ENCODE peak calls at places on chromosomes 4 and X, in ten cellular contexts. T is upper lobe of right lung; H is lower lobe of right lung; M is CD4-positive, CD25-positive, alpha-beta regulatory T cell; O is stomach; R is CD8-positive, alpha-beta memory T cell; L is OCI-LY7; J is A673; I is CD8-positive, alpha-beta T cell; G is pancreas. K is an unnamed sample. For H3K36me3 and H3K9me3, the result is how much of the 10 kb centered on the place peaks cover.

GRCh38 chr4:123452585-123452984 is 56.0 kb downstream of the SPRY1 start:
- DNase-seq in R (no peak), T (no peak), G (peak), J (peak), H (peak), M (no peak), L (peak), I (no peak), O (peak), K (no peak)

GRCh38 chrX:72738396-72738795 is 24.3 kb upstream of the PHKA1 start:
- DNase-seq in G (no peak), L (no peak), H (no peak), M (no peak), O (no peak), T (no peak), J (no peak), I (no peak), R (no peak), K (no peak)

GRCh38 chrX:105210258-105210657 is 10.2 kb downstream of the TEX13A start:
- DNase-seq in T (no peak), H (no peak), R (no peak), L (no peak), M (no peak), J (no peak), I (no peak), G (no peak), O (no peak), K (no peak)

GRCh38 chr4:138576684-138577083 is 334.5 kb upstream of the SLC7A11 start:
- DNase-seq in L (peak), O (no peak), R (no peak), T (no peak), I (no peak), J (peak), H (no peak), M (no peak), G (no peak), K (no peak)

GRCh38 chr4:9996319-9997110 is 24.8 kb downstream of the SLC2A9 start:
- DNase-seq in H (no peak), R (no peak), G (no peak), J (no peak), T (no peak), I (no peak), L (no peak), O (peak), M (no peak), K (no peak)

GRCh38 chr4:5888222-5888701 is 4.6 kb downstream of the CRMP1 start:
- DNase-seq in G (no peak), I (no peak), R (no peak), L (no peak), H (no peak), M (no peak), T (no peak), J (peak), O (no peak), K (no peak)

GRCh38 chrX:65196758-65197371 is 220.6 kb upstream of the ZC4H2 start:
- DNase-seq in H (peak), T (peak), O (peak), G (peak), I (no peak), J (no peak), M (peak), R (no peak), L (peak), K (no peak)

GRCh38 chr4:139266583-139267257 is 13.3 kb downstream of the MGARP start:
- DNase-seq in H (peak), T (peak), M (peak), I (peak), R (peak), J (peak), G (peak), L (peak), O (peak), K (peak)

GRCh38 chr4:105146286-105147219 is at the start of gene TET2:
- DNase-seq in J (peak), R (peak), H (peak), M (peak), T (peak), I (peak), G (peak), O (peak), L (peak), K (peak)

GRCh38 chr4:121998024-121998423 is 46.2 kb upstream of the TRPC3 start:
- DNase-seq in G (no peak), R (no peak), I (peak), J (peak), M (peak), H (no peak), T (no peak), L (peak), O (no peak), K (no peak)

GRCh38 chr4:89889289-89889688 is 5.4 kb upstream of the MMRN1 start:
- DNase-seq in O (no peak), M (no peak), R (no peak), T (no peak), I (no peak), J (no peak), L (no peak), H (peak), G (no peak), K (no peak)

GRCh38 chr4:168558587-168558986 is 61.7 kb downstream of the PALLD start:
- DNase-seq in J (peak), T (no peak), L (no peak), R (no peak), O (no peak), G (no peak), I (no peak), H (no peak), M (no peak), K (no peak)

GRCh38 chr4:1956631-1957030 is 52.1 kb downstream of the NELFA start:
- DNase-seq in I (no peak), G (no peak), J (no peak), T (no peak), R (no peak), H (no peak), O (no peak), M (no peak), L (no peak), K (no peak)

GRCh38 chr4:40445671-40446070 is 110.5 kb downstream of the CHRNA9 start:
- DNase-seq in G (no peak), J (no peak), H (no peak), R (no peak), L (no peak), M (no peak), I (no peak), O (no peak), T (no peak), K (no peak)

GRCh38 chrX:134375691-134376090 is 84.3 kb upstream of the HPRT1 start:
- DNase-seq in T (no peak), O (no peak), H (no peak), M (no peak), R (no peak), J (no peak), G (no peak), L (no peak), I (no peak), K (no peak)

GRCh38 chrX:123648028-123648810 is 84.6 kb downstream of the THOC2 start:
- DNase-seq in R (no peak), M (peak), I (peak), O (peak), T (peak), G (peak), J (peak), L (no peak), H (peak), K (peak)

GRCh38 chr4:111641813-111642579 is 503.3 kb upstream of the FAM241A start:
- DNase-seq in T (no peak), R (no peak), O (peak), G (peak), I (no peak), M (peak), H (no peak), J (peak), L (peak), K (no peak)

GRCh38 chrX:11531226-11531625 is 134.5 kb downstream of the ARHGAP6 start:
- DNase-seq in I (no peak), O (no peak), R (no peak), L (peak), J (peak), H (no peak), M (no peak), G (no peak), T (no peak), K (no peak)

GRCh38 chr4:7727727-7728126 is 211.9 kb downstream of the AFAP1 start:
- DNase-seq in I (no peak), L (no peak), G (no peak), J (no peak), R (no peak), O (no peak), H (no peak), M (no peak), T (no peak), K (no peak)

GRCh38 chrX:110987292-110987691 is 108.7 kb upstream of the PAK3 start:
- DNase-seq in O (no peak), T (no peak), R (no peak), M (no peak), L (no peak), I (no peak), G (no peak), H (no peak), J (no peak), K (no peak)

GRCh38 chr4:139279723-139280620 is at the start of gene MGARP:
- DNase-seq in G (no peak), J (peak), L (no peak), R (no peak), T (peak), O (no peak), H (peak), I (peak), M (peak), K (no peak)

GRCh38 chrX:106619797-106620196 is 8.0 kb downstream of the RADX start:
- DNase-seq in I (no peak), G (no peak), L (no peak), M (peak), R (no peak), T (no peak), J (no peak), O (no peak), H (no peak), K (no peak)

GRCh38 chr4:111066447-111066846 is 443.6 kb upstream of the PITX2 start:
- DNase-seq in L (no peak), R (no peak), H (no peak), M (no peak), J (no peak), T (no peak), I (no peak), O (no peak), G (no peak), K (no peak)

GRCh38 chrX:80334583-80334982 is 85.7 kb upstream of the TENT5D start:
- DNase-seq in R (no peak), H (no peak), I (no peak), O (no peak), G (no peak), T (no peak), J (no peak), M (no peak), L (no peak), K (no peak)

GRCh38 chr4:102620697-102621497 is 119.7 kb downstream of the NFKB1 start:
- DNase-seq in R (no peak), H (no peak), G (peak), T (no peak), J (peak), O (peak), I (no peak), M (peak), L (peak), K (no peak)

GRCh38 chrX:35699642-35700041 is 98.5 kb upstream of the MAGEB16 start:
- DNase-seq in O (no peak), H (no peak), J (peak), L (no peak), G (no peak), T (no peak), M (no peak), R (no peak), I (no peak), K (no peak)

GRCh38 chrX:104921606-104922205 is 298.8 kb downstream of the TEX13A start:
- DNase-seq in G (peak), R (no peak), L (no peak), H (peak), O (no peak), T (no peak), J (no peak), M (no peak), I (no peak), K (no peak)

GRCh38 chrX:9291666-9292065 is 173.2 kb upstream of the TBL1X start:
- DNase-seq in L (no peak), G (no peak), T (no peak), H (no peak), M (no peak), J (no peak), R (no peak), O (no peak), I (no peak), K (no peak)

GRCh38 chr4:105548483-105548882 is 3.9 kb upstream of the ARHGEF38 start:
- DNase-seq in T (no peak), R (no peak), L (no peak), M (no peak), I (no peak), H (no peak), O (no peak), G (no peak), J (peak), K (no peak)

GRCh38 chr4:151676301-151676700 is 84.5 kb downstream of the GATB start:
- DNase-seq in H (no peak), M (no peak), L (no peak), J (no peak), O (no peak), T (no peak), R (no peak), G (no peak), I (no peak), K (no peak)

GRCh38 chrX:39519213-39519544 is 578.6 kb downstream of the BCOR start:
- DNase-seq in I (no peak), J (peak), H (no peak), T (no peak), L (no peak), O (peak), M (no peak), G (peak), R (no peak), K (no peak)

GRCh38 chr4:84708406-84709135 is 125.6 kb downstream of the CDS1 start:
- DNase-seq in H (no peak), T (no peak), O (no peak), L (no peak), I (no peak), M (no peak), J (no peak), G (no peak), R (no peak), K (no peak)
- H3K36me3 ChIP-seq in H (half or more), T (half or more), O (half or more), L (under half), I (under half), M (under half), J (under half), G (under half), R (under half), K (under half)

DNA sequence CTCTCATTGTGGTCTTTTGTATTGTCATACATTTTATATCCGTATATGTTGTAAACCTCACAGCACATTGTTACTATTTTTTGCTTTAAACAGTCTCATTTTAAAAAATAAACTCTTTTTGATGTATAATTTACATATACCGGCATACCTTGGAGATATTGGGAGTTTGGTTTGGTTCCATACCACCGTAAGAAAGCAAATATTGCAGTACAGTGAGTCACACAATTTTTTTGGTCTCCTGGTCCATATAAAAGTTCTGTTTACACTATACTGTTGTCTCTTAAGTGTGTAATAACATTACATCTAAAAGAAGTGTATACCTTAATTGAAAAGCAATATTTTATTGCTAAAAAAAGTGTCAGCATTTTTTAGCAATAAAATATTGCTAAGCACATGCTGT is 70.0 kb downstream of the KDM6A start:
- DNase-seq in T (no peak), R (no peak), M (no peak), I (no peak), J (no peak), O (no peak), H (no peak), L (no peak), G (no peak), K (no peak)
- H3K9me3 ChIP-seq in T (under half), R (under half), M (under half), I (under half), J (under half), O (under half), H (under half), L (under half), G (under half), K (under half)

DNA sequence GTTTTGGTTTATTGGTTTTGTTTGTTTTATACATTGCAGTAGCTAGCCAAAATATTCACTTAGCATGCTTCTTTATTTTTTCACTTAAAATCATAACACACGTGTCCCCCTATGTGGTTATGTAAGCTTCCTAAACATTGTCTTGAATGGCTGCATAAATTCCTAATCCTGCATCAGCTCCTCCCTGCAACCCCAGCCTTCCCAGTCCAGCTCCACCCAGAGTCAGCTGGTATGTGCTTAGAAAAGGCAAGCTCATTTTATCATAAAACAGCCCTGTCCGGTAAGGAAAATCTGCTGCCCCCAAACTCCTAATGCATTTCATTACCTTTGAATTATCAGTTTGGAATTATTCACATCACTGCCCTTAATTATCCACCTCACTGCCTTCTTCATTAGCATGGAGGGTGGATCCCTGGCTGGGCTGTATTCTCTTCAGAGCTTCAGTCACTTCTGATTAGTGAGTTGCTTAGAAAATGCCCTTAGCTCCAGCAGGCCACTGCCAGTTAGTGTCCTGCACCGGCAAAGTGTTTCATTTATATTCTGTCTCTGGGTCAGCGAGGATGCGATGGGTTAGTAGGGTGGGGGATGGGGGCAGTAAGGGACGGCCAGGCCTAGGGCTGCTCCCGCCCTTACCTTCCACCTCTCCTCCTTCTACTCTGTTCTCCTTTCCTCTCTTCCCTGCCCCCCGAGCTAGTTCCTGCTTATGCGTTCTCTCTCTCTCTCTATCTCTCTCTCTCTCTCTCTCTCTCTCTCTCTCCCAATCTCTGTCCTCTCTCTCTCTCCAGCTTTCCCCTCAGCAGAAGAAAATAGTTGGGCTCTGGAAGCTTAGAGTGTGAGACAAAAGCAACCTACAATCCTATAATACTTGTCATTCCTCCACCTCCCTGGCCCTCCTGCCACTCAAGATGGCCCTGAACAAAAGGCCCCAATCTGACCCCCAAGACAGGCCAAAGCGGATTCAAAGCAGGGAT is 174.8 kb upstream of the KLF3 start:
- DNase-seq in G (no peak), M (no peak), I (no peak), O (no peak), R (no peak), J (peak), H (no peak), T (no peak), L (no peak), K (no peak)
- H3K4me3 ChIP-seq in G (no peak), M (peak), I (no peak), O (no peak), R (peak), J (no peak), H (no peak), T (no peak), L (no peak), K (peak)

DNA sequence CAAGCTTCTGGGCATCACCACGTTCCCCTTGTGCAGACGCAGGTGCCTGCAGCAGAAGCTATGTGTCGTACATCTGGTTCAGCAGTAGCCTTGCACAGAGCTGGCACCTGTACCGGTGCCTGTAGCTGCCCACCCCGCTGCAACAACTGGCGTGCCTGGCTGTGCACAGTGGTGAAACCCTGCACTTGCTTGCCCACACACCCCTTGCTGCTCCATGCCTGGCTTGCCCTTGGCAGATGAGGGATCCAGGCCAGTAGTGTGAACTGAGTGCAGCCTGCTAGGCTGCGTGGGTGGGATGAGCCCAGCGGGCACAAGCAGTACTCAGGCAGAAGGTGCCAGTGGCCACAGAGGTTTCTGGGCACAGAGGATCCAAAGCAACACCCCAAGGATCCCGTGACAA is 528.4 kb downstream of the PPARGC1A start:
- DNase-seq in O (no peak), G (no peak), J (no peak), R (no peak), H (no peak), M (no peak), T (no peak), I (no peak), L (no peak), K (no peak)
- H3K36me3 ChIP-seq in O (under half), G (under half), J (under half), R (under half), H (under half), M (under half), T (under half), I (under half), L (under half), K (under half)

GRCh38 chrX:154595559-154595958 is 10.6 kb downstream of the CTAG1A start:
- DNase-seq in G (no peak), J (no peak), I (no peak), M (no peak), R (no peak), H (no peak), O (no peak), T (no peak), L (no peak), K (no peak)
- H3K9me3 ChIP-seq in G (under half), J (under half), I (under half), M (under half), R (under half), H (under half), O (under half), T (under half), L (under half), K (under half)

K was measured in naive thymus-derived CD4-positive, alpha-beta T cell.